ENCODE peak calls at places on chromosome 18, in five cellular contexts. C is H1, T is K562, X is HepG2, U is GM12878. J is an unnamed sample.

GRCh38 chr18:48715651-48716354 is 177.0 kb downstream of the CTIF start:
- DNase-seq in U (no peak), C (no peak), T (no peak), X (no peak), J (no peak)

GRCh38 chr18:62107881-62108280 is 79.0 kb downstream of the PIGN start:
- DNase-seq in X (no peak), C (no peak), U (no peak), T (no peak), J (no peak)

GRCh38 chr18:48942554-48943261 is 8.1 kb downstream of the SMAD7 start:
- DNase-seq in C (no peak), T (no peak), U (no peak), X (peak; percentile 96), J (no peak)

GRCh38 chr18:7066965-7067555 is 50.5 kb downstream of the LAMA1 start:
- DNase-seq in X (no peak), U (no peak), C (no peak), T (no peak), J (no peak)

GRCh38 chr18:29979884-29980283 is 1062.7 kb downstream of the DSC3 start:
- DNase-seq in C (no peak), X (no peak), U (no peak), T (no peak), J (no peak)

GRCh38 chr18:3172081-3172480 is 47.7 kb downstream of the MYOM1 start:
- DNase-seq in C (no peak), T (no peak), X (no peak), U (no peak), J (no peak)

GRCh38 chr18:5296706-5297320 is 1.3 kb upstream of the ZBTB14 start:
- DNase-seq in X (peak; percentile 43), C (peak; percentile 84), U (no peak), T (peak; percentile 62), J (peak; percentile 81)

GRCh38 chr18:54150226-54150625 is 74.2 kb downstream of the MBD2 start:
- DNase-seq in C (no peak), X (no peak), U (no peak), T (no peak), J (peak; percentile 43)

GRCh38 chr18:6729247-6730091 is at the start of gene ARHGAP28:
- DNase-seq in C (peak; percentile 83), U (no peak), T (peak; percentile 91), X (no peak), J (peak; percentile 81)

GRCh38 chr18:8856187-8856586 is 150.8 kb downstream of the MTCL1 start:
- DNase-seq in T (no peak), X (no peak), U (no peak), C (no peak), J (no peak)

GRCh38 chr18:7898181-7898580 is 331.1 kb downstream of the PTPRM start:
- DNase-seq in U (no peak), T (no peak), X (no peak), C (no peak), J (no peak)

GRCh38 chr18:3604626-3605408 is 154.8 kb downstream of the TGIF1 start:
- DNase-seq in C (no peak), U (peak; percentile 80), X (peak; percentile 93), T (peak; percentile 38), J (no peak)

GRCh38 chr18:13103366-13103765 is 112.2 kb downstream of the CEP192 start:
- DNase-seq in U (no peak), T (no peak), X (no peak), C (no peak), J (no peak)

GRCh38 chr18:13137939-13138821 is 80.4 kb upstream of the LDLRAD4 start:
- DNase-seq in U (peak; percentile 77), C (no peak), T (no peak), X (peak; percentile 99), J (no peak)

GRCh38 chr18:76621184-76621583 is 126.1 kb upstream of the ZNF516 start:
- DNase-seq in T (no peak), C (no peak), U (no peak), X (no peak), J (no peak)

GRCh38 chr18:39190508-39190907 is 1624.9 kb upstream of the CELF4 start:
- DNase-seq in X (no peak), T (no peak), C (no peak), U (no peak), J (no peak)

GRCh38 chr18:47174545-47175116 is 1.5 kb downstream of the IER3IP1 start:
- DNase-seq in U (no peak), X (no peak), T (no peak), C (no peak), J (no peak)

GRCh38 chr18:44685296-44685695 is 4.6 kb downstream of the SETBP1 start:
- DNase-seq in C (no peak), U (no peak), T (no peak), X (no peak), J (no peak)

GRCh38 chr18:62037989-62038778 is 145.4 kb upstream of the RNF152 start:
- DNase-seq in T (no peak), X (no peak), C (no peak), U (no peak), J (no peak)

GRCh38 chr18:32674491-32674890 is 98.3 kb downstream of the KLHL14 start:
- DNase-seq in U (no peak), X (peak; percentile 28), T (no peak), C (no peak), J (no peak)

GRCh38 chr18:57743008-57743407 is 60.1 kb downstream of the ATP8B1 start:
- DNase-seq in X (no peak), C (no peak), T (no peak), U (no peak), J (no peak)

GRCh38 chr18:28086530-28087172 is 90.3 kb downstream of the CDH2 start:
- DNase-seq in C (no peak), T (no peak), U (no peak), X (peak; percentile 72), J (no peak)

GRCh38 chr18:48409591-48410094 is 460 bp upstream of the ZBTB7C start:
- DNase-seq in U (no peak), C (peak; percentile 71), T (no peak), X (no peak), J (peak; percentile 53)

GRCh38 chr18:49839012-49839411 is 25.7 kb upstream of the ACAA2 start:
- DNase-seq in C (no peak), U (no peak), T (no peak), X (no peak), J (no peak)

GRCh38 chr18:10213526-10213925 is 240.9 kb upstream of the APCDD1 start:
- DNase-seq in X (no peak), C (no peak), U (peak; percentile 41), T (no peak), J (no peak)

GRCh38 chr18:9612215-9612830 is 2.0 kb downstream of the PPP4R1 start:
- DNase-seq in X (peak; percentile 66), T (no peak), U (no peak), C (no peak), J (no peak)

GRCh38 chr18:79413901-79414300 is 18.2 kb downstream of the NFATC1 start:
- DNase-seq in X (no peak), C (no peak), T (no peak), U (no peak), J (no peak)
- TF ChIP-seq ATF2 in X (no peak), C (no peak), T (no peak), U (no peak), J (no peak)

DNA sequence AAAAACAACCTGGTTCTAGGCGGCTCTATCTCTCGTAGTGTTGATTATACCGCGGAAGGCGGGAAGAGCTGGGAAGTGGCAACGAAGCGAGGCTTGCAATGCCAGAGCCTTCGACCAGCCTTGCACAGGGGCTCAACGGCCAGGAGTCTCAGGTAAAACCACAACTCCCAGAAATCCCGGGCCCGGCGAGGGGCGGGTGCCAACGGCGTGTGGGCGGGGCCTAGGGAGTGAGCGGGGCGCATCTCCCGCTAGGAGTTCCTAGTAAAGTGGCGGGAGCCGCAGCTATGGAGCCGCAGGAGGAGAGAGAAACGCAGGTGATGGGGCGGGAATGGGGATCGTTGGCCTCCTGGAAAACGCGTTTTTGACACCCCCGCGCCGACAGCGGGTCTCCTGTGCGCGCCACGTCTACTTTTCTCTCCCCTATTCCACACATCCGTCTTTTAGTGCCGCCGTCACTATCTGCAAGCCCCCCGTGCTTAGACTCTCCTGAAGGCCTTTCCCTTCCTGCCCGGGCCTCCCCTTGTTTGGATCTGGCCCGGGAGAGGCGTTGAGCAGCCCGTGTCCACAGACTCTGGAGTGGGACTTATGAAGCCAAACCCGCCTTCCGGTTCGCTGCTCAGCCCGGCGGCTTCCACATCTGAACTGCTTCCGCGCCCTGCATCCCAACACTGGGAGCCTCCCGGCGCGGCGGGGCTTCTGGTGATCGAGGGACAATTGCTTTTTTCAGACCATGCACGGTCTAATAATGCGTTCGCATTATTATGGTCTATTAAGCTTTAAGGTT is at the start of gene HAUS1:
- DNase-seq in T (peak; percentile 83), X (peak; percentile 86), U (peak; percentile 33), C (peak; percentile 97), J (peak; percentile 97)
- TF ChIP-seq ATF2 in T (no peak), X (peak; percentile 35), U (no peak), C (no peak), J (no peak)

DNA sequence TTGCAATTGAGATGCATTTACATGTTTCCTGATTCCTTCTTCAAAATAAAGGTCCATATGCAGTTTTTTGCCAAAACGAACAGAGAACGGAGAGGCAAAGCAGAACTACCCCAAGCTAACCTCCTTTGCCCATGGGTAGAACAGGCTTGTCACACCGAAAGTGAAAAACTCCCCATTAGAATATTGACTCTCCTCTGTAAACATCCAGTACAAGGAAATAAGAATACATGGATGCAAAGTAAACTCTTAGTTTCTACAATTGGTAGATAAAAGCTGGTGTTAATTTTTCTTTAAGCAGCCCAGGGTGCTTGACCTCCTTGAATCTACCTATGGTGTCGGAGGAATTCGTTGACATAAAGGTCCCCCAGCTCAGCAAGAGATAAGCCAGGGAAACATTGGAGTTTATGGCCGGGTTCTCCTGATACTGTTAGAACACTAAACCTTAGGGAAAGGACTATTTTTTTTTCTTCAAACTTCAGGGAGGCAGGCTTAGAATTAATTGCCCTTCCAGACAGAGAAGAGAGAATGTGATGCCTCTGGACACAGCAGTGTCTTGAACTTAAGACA is 48.4 kb upstream of the DSG1 start:
- DNase-seq in U (no peak), X (no peak), T (no peak), C (no peak), J (no peak)
- TF ChIP-seq ATF2 in U (no peak), X (no peak), T (no peak), C (no peak), J (no peak)

GRCh38 chr18:34787931-34788532 is 77.9 kb downstream of the DTNA start:
- DNase-seq in X (peak; percentile 60), T (peak; percentile 57), U (peak; percentile 11), C (no peak), J (no peak)
- TF ChIP-seq ATF2 in X (no peak), T (no peak), U (no peak), C (no peak), J (no peak)

DNA sequence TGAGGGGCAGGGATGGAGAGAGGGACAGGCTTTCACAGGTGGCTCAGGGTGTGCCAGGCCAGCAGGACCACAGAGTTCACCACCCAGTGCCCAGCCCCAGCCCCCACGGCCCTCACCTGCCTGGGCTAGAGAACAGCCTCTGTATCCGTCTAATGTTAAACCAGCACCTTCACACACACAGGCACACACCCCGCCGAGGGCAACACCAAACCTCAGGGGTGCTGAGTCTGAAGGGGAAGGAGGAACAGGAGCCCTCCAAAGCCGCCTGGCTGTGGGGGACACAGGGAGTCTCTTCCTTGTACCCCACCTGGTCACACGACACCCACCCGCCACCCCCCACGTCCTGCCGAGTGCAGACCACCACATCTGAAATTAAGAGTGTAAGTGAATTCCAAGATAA is 205.8 kb upstream of the SALL3 start:
- DNase-seq in T (no peak), U (no peak), C (no peak), X (no peak), J (no peak)
- TF ChIP-seq ATF2 in T (no peak), U (no peak), C (no peak), X (no peak), J (no peak)

J was measured in WTC11.